ENCODE peak calls at places on chromosome 7, in eight cellular contexts. One of them, this sample, is unnamed.

GRCh38 chr7:84688671-84689070 is 494.1 kb upstream of the SEMA3A start:
- DNase-seq in upper lobe of right lung: no peak
- DNase-seq in iPS-NIHi11: no peak
- DNase-seq in type B pancreatic cell: no peak
- DNase-seq in lower leg skin: no peak
- DNase-seq in ELR: peak; percentile 69
- DNase-seq in RPMI7951: peak; percentile 61
- DNase-seq in activated CD4-positive, alpha-beta T cell treated with anti-CD3 and anti-CD28 coated beads, Interleukin-2, amount 50 U/mL, for 1 hour: no peak
- DNase-seq in this sample: peak; percentile 71

GRCh38 chr7:28547115-28547514 is 134.8 kb downstream of the CREB5 start:
- DNase-seq in upper lobe of right lung: no peak
- DNase-seq in iPS-NIHi11: no peak
- DNase-seq in type B pancreatic cell: no peak
- DNase-seq in lower leg skin: no peak
- DNase-seq in ELR: no peak
- DNase-seq in RPMI7951: no peak
- DNase-seq in activated CD4-positive, alpha-beta T cell treated with anti-CD3 and anti-CD28 coated beads, Interleukin-2, amount 50 U/mL, for 1 hour: no peak
- DNase-seq in this sample: no peak

GRCh38 chr7:131521651-131522163 is 34.7 kb downstream of the PODXL start:
- DNase-seq in upper lobe of right lung: peak; percentile 80
- DNase-seq in iPS-NIHi11: peak; percentile 41
- DNase-seq in type B pancreatic cell: no peak
- DNase-seq in lower leg skin: no peak
- DNase-seq in ELR: no peak
- DNase-seq in RPMI7951: peak; percentile 67
- DNase-seq in activated CD4-positive, alpha-beta T cell treated with anti-CD3 and anti-CD28 coated beads, Interleukin-2, amount 50 U/mL, for 1 hour: no peak
- DNase-seq in this sample: peak; percentile 88

GRCh38 chr7:64618785-64619456 is 47.0 kb upstream of the ZNF107 start:
- DNase-seq in upper lobe of right lung: no peak
- DNase-seq in iPS-NIHi11: peak; percentile 48
- DNase-seq in type B pancreatic cell: no peak
- DNase-seq in lower leg skin: no peak
- DNase-seq in ELR: peak; percentile 55
- DNase-seq in RPMI7951: peak; percentile 58
- DNase-seq in activated CD4-positive, alpha-beta T cell treated with anti-CD3 and anti-CD28 coated beads, Interleukin-2, amount 50 U/mL, for 1 hour: no peak
- DNase-seq in this sample: peak; percentile 45

GRCh38 chr7:112184455-112184854 is 21.7 kb downstream of the DOCK4 start:
- DNase-seq in upper lobe of right lung: no peak
- DNase-seq in iPS-NIHi11: no peak
- DNase-seq in type B pancreatic cell: no peak
- DNase-seq in lower leg skin: no peak
- DNase-seq in ELR: no peak
- DNase-seq in RPMI7951: no peak
- DNase-seq in activated CD4-positive, alpha-beta T cell treated with anti-CD3 and anti-CD28 coated beads, Interleukin-2, amount 50 U/mL, for 1 hour: no peak
- DNase-seq in this sample: no peak

GRCh38 chr7:145212050-145212449 is 376.2 kb upstream of the TPK1 start:
- DNase-seq in upper lobe of right lung: no peak
- DNase-seq in iPS-NIHi11: no peak
- DNase-seq in type B pancreatic cell: no peak
- DNase-seq in lower leg skin: no peak
- DNase-seq in ELR: no peak
- DNase-seq in RPMI7951: peak; percentile 30
- DNase-seq in activated CD4-positive, alpha-beta T cell treated with anti-CD3 and anti-CD28 coated beads, Interleukin-2, amount 50 U/mL, for 1 hour: no peak
- DNase-seq in this sample: no peak

GRCh38 chr7:35286422-35286821 is 32.5 kb upstream of the TBX20 start:
- DNase-seq in upper lobe of right lung: no peak
- DNase-seq in iPS-NIHi11: no peak
- DNase-seq in type B pancreatic cell: no peak
- DNase-seq in lower leg skin: no peak
- DNase-seq in ELR: peak; percentile 53
- DNase-seq in RPMI7951: peak; percentile 70
- DNase-seq in activated CD4-positive, alpha-beta T cell treated with anti-CD3 and anti-CD28 coated beads, Interleukin-2, amount 50 U/mL, for 1 hour: no peak
- DNase-seq in this sample: peak; percentile 79

GRCh38 chr7:94228678-94229077 is 166.0 kb upstream of the COL1A2 start:
- DNase-seq in upper lobe of right lung: no peak
- DNase-seq in iPS-NIHi11: no peak
- DNase-seq in type B pancreatic cell: no peak
- DNase-seq in lower leg skin: no peak
- DNase-seq in ELR: no peak
- DNase-seq in RPMI7951: peak; percentile 11
- DNase-seq in activated CD4-positive, alpha-beta T cell treated with anti-CD3 and anti-CD28 coated beads, Interleukin-2, amount 50 U/mL, for 1 hour: no peak
- DNase-seq in this sample: no peak

GRCh38 chr7:78141533-78142281 is 343.1 kb downstream of the PHTF2 start:
- DNase-seq in upper lobe of right lung: no peak
- DNase-seq in iPS-NIHi11: no peak
- DNase-seq in type B pancreatic cell: no peak
- DNase-seq in lower leg skin: no peak
- DNase-seq in ELR: peak; percentile 33
- DNase-seq in RPMI7951: peak; percentile 91
- DNase-seq in activated CD4-positive, alpha-beta T cell treated with anti-CD3 and anti-CD28 coated beads, Interleukin-2, amount 50 U/mL, for 1 hour: no peak
- DNase-seq in this sample: peak; percentile 86

GRCh38 chr7:80372415-80372814 is 139.4 kb downstream of the GNAT3 start:
- DNase-seq in upper lobe of right lung: no peak
- DNase-seq in iPS-NIHi11: no peak
- DNase-seq in type B pancreatic cell: no peak
- DNase-seq in lower leg skin: no peak
- DNase-seq in ELR: peak; percentile 30
- DNase-seq in RPMI7951: no peak
- DNase-seq in activated CD4-positive, alpha-beta T cell treated with anti-CD3 and anti-CD28 coated beads, Interleukin-2, amount 50 U/mL, for 1 hour: no peak
- DNase-seq in this sample: peak; percentile 30

GRCh38 chr7:141748401-141748800 is 10.2 kb downstream of the SSBP1 start:
- DNase-seq in upper lobe of right lung: no peak
- DNase-seq in iPS-NIHi11: no peak
- DNase-seq in type B pancreatic cell: no peak
- DNase-seq in lower leg skin: no peak
- DNase-seq in ELR: peak; percentile 13
- DNase-seq in RPMI7951: no peak
- DNase-seq in activated CD4-positive, alpha-beta T cell treated with anti-CD3 and anti-CD28 coated beads, Interleukin-2, amount 50 U/mL, for 1 hour: no peak
- DNase-seq in this sample: peak; percentile 61

GRCh38 chr7:121329460-121330052 is 756 bp downstream of the WNT16 start:
- DNase-seq in upper lobe of right lung: peak; percentile 64
- DNase-seq in iPS-NIHi11: peak; percentile 69
- DNase-seq in type B pancreatic cell: no peak
- DNase-seq in lower leg skin: peak; percentile 26
- DNase-seq in ELR: peak; percentile 53
- DNase-seq in RPMI7951: peak; percentile 33
- DNase-seq in activated CD4-positive, alpha-beta T cell treated with anti-CD3 and anti-CD28 coated beads, Interleukin-2, amount 50 U/mL, for 1 hour: no peak
- DNase-seq in this sample: peak; percentile 64

GRCh38 chr7:142626420-142627035 is 122.7 kb upstream of the PRSS1 start:
- DNase-seq in upper lobe of right lung: no peak
- DNase-seq in iPS-NIHi11: peak; percentile 62
- DNase-seq in type B pancreatic cell: no peak
- DNase-seq in lower leg skin: no peak
- DNase-seq in ELR: peak; percentile 58
- DNase-seq in RPMI7951: peak; percentile 71
- DNase-seq in activated CD4-positive, alpha-beta T cell treated with anti-CD3 and anti-CD28 coated beads, Interleukin-2, amount 50 U/mL, for 1 hour: peak; percentile 69
- DNase-seq in this sample: peak; percentile 58

GRCh38 chr7:50558380-50559051 is 6.7 kb downstream of the DDC start:
- DNase-seq in upper lobe of right lung: no peak
- DNase-seq in iPS-NIHi11: no peak
- DNase-seq in type B pancreatic cell: no peak
- DNase-seq in lower leg skin: no peak
- DNase-seq in ELR: no peak
- DNase-seq in RPMI7951: no peak
- DNase-seq in activated CD4-positive, alpha-beta T cell treated with anti-CD3 and anti-CD28 coated beads, Interleukin-2, amount 50 U/mL, for 1 hour: no peak
- DNase-seq in this sample: no peak

GRCh38 chr7:17706255-17706654 is 234.0 kb downstream of the SNX13 start:
- DNase-seq in upper lobe of right lung: no peak
- DNase-seq in iPS-NIHi11: no peak
- DNase-seq in type B pancreatic cell: no peak
- DNase-seq in lower leg skin: no peak
- DNase-seq in ELR: no peak
- DNase-seq in RPMI7951: no peak
- DNase-seq in activated CD4-positive, alpha-beta T cell treated with anti-CD3 and anti-CD28 coated beads, Interleukin-2, amount 50 U/mL, for 1 hour: no peak
- DNase-seq in this sample: no peak

GRCh38 chr7:126716321-126716720 is 536.4 kb downstream of the GRM8 start:
- DNase-seq in upper lobe of right lung: no peak
- DNase-seq in iPS-NIHi11: no peak
- DNase-seq in type B pancreatic cell: no peak
- DNase-seq in lower leg skin: no peak
- DNase-seq in ELR: peak; percentile 68
- DNase-seq in RPMI7951: no peak
- DNase-seq in activated CD4-positive, alpha-beta T cell treated with anti-CD3 and anti-CD28 coated beads, Interleukin-2, amount 50 U/mL, for 1 hour: no peak
- DNase-seq in this sample: no peak

GRCh38 chr7:130290745-130291144 is 2.2 kb upstream of the CPA4 start:
- DNase-seq in upper lobe of right lung: no peak
- DNase-seq in iPS-NIHi11: no peak
- DNase-seq in type B pancreatic cell: no peak
- DNase-seq in lower leg skin: no peak
- DNase-seq in ELR: peak; percentile 81
- DNase-seq in RPMI7951: peak; percentile 74
- DNase-seq in activated CD4-positive, alpha-beta T cell treated with anti-CD3 and anti-CD28 coated beads, Interleukin-2, amount 50 U/mL, for 1 hour: no peak
- DNase-seq in this sample: peak; percentile 94

GRCh38 chr7:17497136-17497535 is 198.7 kb downstream of the AHR start:
- DNase-seq in upper lobe of right lung: no peak
- DNase-seq in iPS-NIHi11: no peak
- DNase-seq in type B pancreatic cell: no peak
- DNase-seq in lower leg skin: no peak
- DNase-seq in ELR: no peak
- DNase-seq in RPMI7951: no peak
- DNase-seq in activated CD4-positive, alpha-beta T cell treated with anti-CD3 and anti-CD28 coated beads, Interleukin-2, amount 50 U/mL, for 1 hour: no peak
- DNase-seq in this sample: no peak

GRCh38 chr7:35729061-35729783 is 34.3 kb upstream of the HERPUD2 start:
- DNase-seq in upper lobe of right lung: no peak
- DNase-seq in iPS-NIHi11: no peak
- DNase-seq in type B pancreatic cell: no peak
- DNase-seq in lower leg skin: no peak
- DNase-seq in ELR: no peak
- DNase-seq in RPMI7951: no peak
- DNase-seq in activated CD4-positive, alpha-beta T cell treated with anti-CD3 and anti-CD28 coated beads, Interleukin-2, amount 50 U/mL, for 1 hour: no peak
- DNase-seq in this sample: no peak

GRCh38 chr7:132575987-132576722 is at the start of gene PLXNA4:
- DNase-seq in upper lobe of right lung: no peak
- DNase-seq in iPS-NIHi11: peak; percentile 32
- DNase-seq in type B pancreatic cell: no peak
- DNase-seq in lower leg skin: no peak
- DNase-seq in ELR: no peak
- DNase-seq in RPMI7951: no peak
- DNase-seq in activated CD4-positive, alpha-beta T cell treated with anti-CD3 and anti-CD28 coated beads, Interleukin-2, amount 50 U/mL, for 1 hour: no peak
- DNase-seq in this sample: peak; percentile 33

GRCh38 chr7:87047-87446 is 105.3 kb upstream of the FAM20C start:
- DNase-seq in upper lobe of right lung: no peak
- DNase-seq in iPS-NIHi11: no peak
- DNase-seq in type B pancreatic cell: no peak
- DNase-seq in lower leg skin: no peak
- DNase-seq in ELR: no peak
- DNase-seq in RPMI7951: peak; percentile 94
- DNase-seq in activated CD4-positive, alpha-beta T cell treated with anti-CD3 and anti-CD28 coated beads, Interleukin-2, amount 50 U/mL, for 1 hour: no peak
- DNase-seq in this sample: no peak

GRCh38 chr7:74430961-74431466 is 22.7 kb upstream of the GTF2IRD1 start:
- DNase-seq in upper lobe of right lung: no peak
- DNase-seq in iPS-NIHi11: no peak
- DNase-seq in type B pancreatic cell: no peak
- DNase-seq in lower leg skin: no peak
- DNase-seq in ELR: no peak
- DNase-seq in RPMI7951: no peak
- DNase-seq in activated CD4-positive, alpha-beta T cell treated with anti-CD3 and anti-CD28 coated beads, Interleukin-2, amount 50 U/mL, for 1 hour: no peak
- DNase-seq in this sample: no peak

GRCh38 chr7:157429001-157429679 is 92.3 kb downstream of the DNAJB6 start:
- DNase-seq in upper lobe of right lung: peak; percentile 55
- DNase-seq in iPS-NIHi11: no peak
- DNase-seq in type B pancreatic cell: no peak
- DNase-seq in lower leg skin: no peak
- DNase-seq in ELR: no peak
- DNase-seq in RPMI7951: no peak
- DNase-seq in activated CD4-positive, alpha-beta T cell treated with anti-CD3 and anti-CD28 coated beads, Interleukin-2, amount 50 U/mL, for 1 hour: no peak
- DNase-seq in this sample: no peak

GRCh38 chr7:149284343-149284742 is 22.3 kb downstream of the ZNF783 start:
- DNase-seq in upper lobe of right lung: no peak
- DNase-seq in iPS-NIHi11: no peak
- DNase-seq in type B pancreatic cell: no peak
- DNase-seq in lower leg skin: no peak
- DNase-seq in ELR: no peak
- DNase-seq in RPMI7951: no peak
- DNase-seq in activated CD4-positive, alpha-beta T cell treated with anti-CD3 and anti-CD28 coated beads, Interleukin-2, amount 50 U/mL, for 1 hour: peak; percentile 47
- DNase-seq in this sample: no peak

GRCh38 chr7:125425507-125425906 is 495.9 kb upstream of the POT1 start:
- DNase-seq in upper lobe of right lung: no peak
- DNase-seq in iPS-NIHi11: no peak
- DNase-seq in type B pancreatic cell: no peak
- DNase-seq in lower leg skin: no peak
- DNase-seq in ELR: no peak
- DNase-seq in RPMI7951: no peak
- DNase-seq in activated CD4-positive, alpha-beta T cell treated with anti-CD3 and anti-CD28 coated beads, Interleukin-2, amount 50 U/mL, for 1 hour: no peak
- DNase-seq in this sample: no peak

GRCh38 chr7:132836746-132837145 is 245.1 kb downstream of the CHCHD3 start:
- DNase-seq in upper lobe of right lung: no peak
- DNase-seq in iPS-NIHi11: no peak
- DNase-seq in type B pancreatic cell: no peak
- DNase-seq in lower leg skin: no peak
- DNase-seq in ELR: peak; percentile 65
- DNase-seq in RPMI7951: peak; percentile 76
- DNase-seq in activated CD4-positive, alpha-beta T cell treated with anti-CD3 and anti-CD28 coated beads, Interleukin-2, amount 50 U/mL, for 1 hour: no peak
- DNase-seq in this sample: peak; percentile 73

GRCh38 chr7:1458676-1459511 is at the start of gene MICALL2:
- DNase-seq in upper lobe of right lung: peak; percentile 86
- DNase-seq in iPS-NIHi11: peak; percentile 64
- DNase-seq in type B pancreatic cell: no peak
- DNase-seq in lower leg skin: peak; percentile 63
- DNase-seq in ELR: peak; percentile 95
- DNase-seq in RPMI7951: peak; percentile 96
- DNase-seq in activated CD4-positive, alpha-beta T cell treated with anti-CD3 and anti-CD28 coated beads, Interleukin-2, amount 50 U/mL, for 1 hour: peak; percentile 22
- DNase-seq in this sample: peak; percentile 92

This sample was measured in M059J.